ENCODE peak calls at places on chromosomes 6 and 20, in four cellular contexts. One of them, this sample, is unnamed.

GRCh38 chr6:166318227-166318626 is 10.0 kb upstream of the PRR18 start:
- DNase-seq in tibial nerve: no peak
- DNase-seq in tibial artery: no peak
- DNase-seq in ovary: no peak
- DNase-seq in this sample: no peak

GRCh38 chr20:43984587-43984986 is 69.9 kb downstream of the TOX2 start:
- DNase-seq in tibial nerve: no peak
- DNase-seq in tibial artery: no peak
- DNase-seq in ovary: no peak
- DNase-seq in this sample: no peak

GRCh38 chr20:35823147-35823546 is 51.3 kb downstream of the PHF20 start:
- DNase-seq in tibial nerve: no peak
- DNase-seq in tibial artery: no peak
- DNase-seq in ovary: no peak
- DNase-seq in this sample: no peak

GRCh38 chr6:138692978-138693909 is 80.3 kb upstream of the CCDC28A start:
- DNase-seq in tibial nerve: peak
- DNase-seq in tibial artery: peak
- DNase-seq in ovary: peak
- DNase-seq in this sample: peak

GRCh38 chr6:3500262-3501001 is 43.6 kb upstream of the SLC22A23 start:
- DNase-seq in tibial nerve: peak
- DNase-seq in tibial artery: no peak
- DNase-seq in ovary: no peak
- DNase-seq in this sample: no peak

GRCh38 chr20:64265201-64265600 is 9.7 kb downstream of the PCMTD2 start:
- DNase-seq in tibial nerve: no peak
- DNase-seq in tibial artery: no peak
- DNase-seq in ovary: no peak
- DNase-seq in this sample: no peak

GRCh38 chr6:150639823-150640331 is 40.2 kb downstream of the PLEKHG1 start:
- DNase-seq in tibial nerve: no peak
- DNase-seq in tibial artery: no peak
- DNase-seq in ovary: no peak
- DNase-seq in this sample: no peak

GRCh38 chr6:129623008-129623732 is 86.8 kb downstream of the ARHGAP18 start:
- DNase-seq in tibial nerve: no peak
- DNase-seq in tibial artery: no peak
- DNase-seq in ovary: no peak
- DNase-seq in this sample: no peak

GRCh38 chr6:56757585-56757984 is 114.9 kb upstream of the DST start:
- DNase-seq in tibial nerve: no peak
- DNase-seq in tibial artery: no peak
- DNase-seq in ovary: no peak
- DNase-seq in this sample: no peak

GRCh38 chr6:44074383-44075136 is 52.7 kb downstream of the MRPL14 start:
- DNase-seq in tibial nerve: peak
- DNase-seq in tibial artery: peak
- DNase-seq in ovary: peak
- DNase-seq in this sample: peak

GRCh38 chr20:58987790-58988564 is 6.9 kb downstream of the NELFCD start:
- DNase-seq in tibial nerve: no peak
- DNase-seq in tibial artery: no peak
- DNase-seq in ovary: no peak
- DNase-seq in this sample: no peak

GRCh38 chr6:118617350-118617957 is 33.9 kb downstream of the CEP85L start:
- DNase-seq in tibial nerve: no peak
- DNase-seq in tibial artery: no peak
- DNase-seq in ovary: no peak
- DNase-seq in this sample: no peak

GRCh38 chr6:119278625-119279024 is 70.9 kb downstream of the MAN1A1 start:
- DNase-seq in tibial nerve: no peak
- DNase-seq in tibial artery: no peak
- DNase-seq in ovary: no peak
- DNase-seq in this sample: no peak

GRCh38 chr6:137409378-137409777 is 84.8 kb downstream of the OLIG3 start:
- DNase-seq in tibial nerve: no peak
- DNase-seq in tibial artery: no peak
- DNase-seq in ovary: no peak
- DNase-seq in this sample: no peak

GRCh38 chr6:24595910-24596525 is 50.0 kb downstream of the KIAA0319 start:
- DNase-seq in tibial nerve: no peak
- DNase-seq in tibial artery: no peak
- DNase-seq in ovary: no peak
- DNase-seq in this sample: no peak

GRCh38 chr20:25526446-25526845 is 58.9 kb downstream of the NINL start:
- DNase-seq in tibial nerve: no peak
- DNase-seq in tibial artery: no peak
- DNase-seq in ovary: no peak
- DNase-seq in this sample: no peak

DNA sequence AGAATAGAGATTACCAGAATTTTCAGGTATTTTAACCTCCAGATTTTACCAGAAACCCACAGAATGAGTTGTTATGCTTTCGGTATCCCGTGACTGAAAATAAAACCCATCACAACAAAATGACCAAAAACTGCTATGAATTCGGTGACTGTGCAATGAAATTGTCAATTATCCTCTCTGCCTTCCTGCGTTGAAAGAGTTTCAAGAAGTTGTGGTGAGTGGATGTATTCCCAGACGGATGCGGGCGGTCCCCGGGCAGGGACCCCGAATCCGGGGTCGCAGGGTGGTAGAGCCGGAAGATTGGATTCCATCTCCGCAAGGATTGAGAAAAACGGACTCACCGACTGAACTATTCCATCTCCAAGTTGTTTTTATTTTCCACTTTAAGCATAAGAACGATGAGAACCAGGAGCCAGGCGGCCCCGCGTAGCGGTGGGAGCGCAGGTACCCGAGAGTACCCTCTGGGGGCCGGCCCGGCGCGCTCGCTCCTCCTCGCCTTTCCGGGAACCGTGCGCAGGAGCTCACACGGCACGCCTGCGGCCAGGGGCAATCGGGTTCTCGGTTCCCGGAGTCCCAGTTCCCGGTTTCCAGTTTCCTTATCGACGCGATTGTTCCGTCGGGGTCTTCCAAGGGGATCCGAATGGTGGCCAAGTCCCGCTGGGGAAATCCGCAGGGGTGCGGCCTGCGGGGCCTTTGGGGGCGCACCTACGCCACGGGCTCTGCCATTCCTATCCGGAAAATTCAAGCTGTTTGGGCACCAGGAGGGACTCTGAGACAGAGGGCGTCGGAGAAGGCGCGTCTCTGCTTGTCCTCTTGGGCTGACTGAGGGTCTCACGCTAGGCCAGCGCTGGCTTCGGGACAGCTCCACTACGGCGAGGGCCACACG is 104.9 kb upstream of the PRDM1 start:
- DNase-seq in tibial nerve: no peak
- DNase-seq in tibial artery: no peak
- DNase-seq in ovary: peak
- DNase-seq in this sample: peak
- H3K4me3 ChIP-seq in tibial nerve: no peak
- H3K4me3 ChIP-seq in tibial artery: peak
- H3K4me3 ChIP-seq in ovary: peak
- H3K4me3 ChIP-seq in this sample: no peak

DNA sequence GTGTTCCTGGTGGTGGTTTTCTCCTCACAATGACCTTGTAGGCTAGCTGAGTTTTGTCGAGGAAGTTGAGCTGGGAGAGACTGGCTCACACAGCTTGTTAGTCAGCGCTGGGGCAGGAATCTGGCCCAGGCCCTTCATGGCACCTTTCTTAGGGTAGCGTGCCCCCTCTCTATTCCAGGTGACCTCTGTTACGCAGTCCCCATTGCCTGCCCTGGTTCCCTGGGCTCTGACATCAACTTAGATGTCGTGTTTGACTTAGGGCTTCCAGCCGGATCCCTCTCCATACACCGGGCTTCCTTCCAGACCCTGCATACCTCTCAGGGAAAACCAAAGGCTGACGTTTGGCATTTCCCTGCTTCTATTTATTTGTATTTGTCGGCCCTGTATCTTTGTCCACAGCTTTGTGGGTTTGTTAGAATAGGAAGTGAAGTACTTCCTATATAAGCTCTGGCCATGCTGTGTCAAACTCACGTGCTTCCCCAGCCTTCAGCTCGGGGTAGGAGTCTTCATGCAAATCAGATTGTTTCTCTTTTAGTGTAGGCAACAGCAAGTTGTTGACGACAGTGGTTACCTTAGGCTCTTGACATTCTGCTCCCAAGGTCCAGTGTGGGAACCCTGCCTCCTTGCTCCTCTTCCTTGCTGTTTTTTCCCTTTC is 12.8 kb downstream of the IGF2R start:
- DNase-seq in tibial nerve: no peak
- DNase-seq in tibial artery: peak
- DNase-seq in ovary: peak
- DNase-seq in this sample: peak
- H3K4me3 ChIP-seq in tibial nerve: no peak
- H3K4me3 ChIP-seq in tibial artery: no peak
- H3K4me3 ChIP-seq in ovary: peak
- H3K4me3 ChIP-seq in this sample: peak

GRCh38 chr6:29753309-29753644 is 30.0 kb downstream of the HLA-F start:
- DNase-seq in tibial nerve: no peak
- DNase-seq in tibial artery: no peak
- DNase-seq in ovary: no peak
- DNase-seq in this sample: no peak
- H3K4me3 ChIP-seq in tibial nerve: peak
- H3K4me3 ChIP-seq in tibial artery: peak
- H3K4me3 ChIP-seq in ovary: peak
- H3K4me3 ChIP-seq in this sample: peak

GRCh38 chr6:148529010-148529409 is 186.4 kb downstream of the SASH1 start:
- DNase-seq in tibial nerve: no peak
- DNase-seq in tibial artery: no peak
- DNase-seq in ovary: no peak
- DNase-seq in this sample: no peak

GRCh38 chr6:148532698-148533097 is 190.1 kb downstream of the SASH1 start:
- DNase-seq in tibial nerve: no peak
- DNase-seq in tibial artery: no peak
- DNase-seq in ovary: no peak
- DNase-seq in this sample: no peak

GRCh38 chr6:148530976-148531375 is 188.3 kb downstream of the SASH1 start:
- DNase-seq in tibial nerve: no peak
- DNase-seq in tibial artery: no peak
- DNase-seq in ovary: no peak
- DNase-seq in this sample: no peak

GRCh38 chr6:148528292-148528691 is 185.7 kb downstream of the SASH1 start:
- DNase-seq in tibial nerve: no peak
- DNase-seq in tibial artery: no peak
- DNase-seq in ovary: no peak
- DNase-seq in this sample: no peak

GRCh38 chr6:148530394-148530923 is 187.8 kb downstream of the SASH1 start:
- DNase-seq in tibial nerve: no peak
- DNase-seq in tibial artery: no peak
- DNase-seq in ovary: no peak
- DNase-seq in this sample: no peak
- H3K4me3 ChIP-seq in tibial nerve: no peak
- H3K4me3 ChIP-seq in tibial artery: peak
- H3K4me3 ChIP-seq in ovary: peak
- H3K4me3 ChIP-seq in this sample: no peak